ENCODE peak calls at places on chromosomes 1 and 21, in six cellular contexts. U is HCT116, K is psoas muscle, M is ovary, Y is HL-60, N is left lung. T is an unnamed sample.

GRCh38 chr1:198893763-198894444 is 255.1 kb downstream of the PTPRC start:
- DNase-seq in U (no peak), K (no peak), M (no peak), Y (no peak), N (no peak), T (no peak)

GRCh38 chr1:175742790-175743459 is 470 bp downstream of the TNR start:
- DNase-seq in U (no peak), K (no peak), M (no peak), Y (no peak), N (no peak), T (no peak)

GRCh38 chr1:237879195-237879594 is 11.5 kb downstream of the ZP4 start:
- DNase-seq in U (no peak), K (no peak), M (no peak), Y (no peak), N (no peak), T (no peak)

GRCh38 chr1:53575141-53575947 is 116.1 kb downstream of the DMRTB1 start:
- DNase-seq in U (no peak), K (no peak), M (peak), Y (no peak), N (no peak), T (no peak)

GRCh38 chr1:17559618-17560419 is 20.3 kb downstream of the ARHGEF10L start:
- DNase-seq in U (no peak), K (no peak), M (no peak), Y (no peak), N (no peak), T (no peak)

GRCh38 chr1:243595527-243596206 is 254.4 kb downstream of the AKT3 start:
- DNase-seq in U (no peak), K (no peak), M (no peak), Y (no peak), N (no peak), T (no peak)

GRCh38 chr1:202704601-202705000 is 5.7 kb downstream of the SYT2 start:
- DNase-seq in U (no peak), K (no peak), M (peak), Y (no peak), N (no peak), T (no peak)

GRCh38 chr1:7098641-7099040 is 313.4 kb downstream of the CAMTA1 start:
- DNase-seq in U (no peak), K (no peak), M (no peak), Y (no peak), N (no peak), T (no peak)

GRCh38 chr1:177915641-177916040 is 54.2 kb downstream of the SEC16B start:
- DNase-seq in U (no peak), K (no peak), M (no peak), Y (no peak), N (no peak), T (no peak)

GRCh38 chr1:156119503-156120209 is 5.1 kb downstream of the LMNA start:
- DNase-seq in U (no peak), K (peak), M (no peak), Y (peak), N (no peak), T (no peak)

GRCh38 chr21:44869860-44870747 is 3.4 kb downstream of the PTTG1IP start:
- DNase-seq in U (peak), K (peak), M (peak), Y (no peak), N (no peak), T (peak)

GRCh38 chr1:175508320-175509110 is 234.9 kb downstream of the TNR start:
- DNase-seq in U (no peak), K (no peak), M (no peak), Y (no peak), N (no peak), T (no peak)

GRCh38 chr1:48710915-48711314 is 65.8 kb downstream of the BEND5 start:
- DNase-seq in U (no peak), K (no peak), M (no peak), Y (no peak), N (no peak), T (no peak)

GRCh38 chr1:201562257-201562656 is 23.3 kb downstream of the NAV1 start:
- DNase-seq in U (no peak), K (peak), M (no peak), Y (no peak), N (no peak), T (no peak)

GRCh38 chr21:28215214-28215954 is 777.3 kb downstream of the LTN1 start:
- DNase-seq in U (no peak), K (no peak), M (no peak), Y (no peak), N (no peak), T (no peak)

GRCh38 chr1:39331647-39332046 is 127.2 kb downstream of the MACF1 start:
- DNase-seq in U (no peak), K (no peak), M (no peak), Y (no peak), N (no peak), T (no peak)

GRCh38 chr1:11654571-11655262 is at the start of gene FBXO44:
- DNase-seq in U (no peak), K (peak), M (peak), Y (no peak), N (peak), T (no peak)

GRCh38 chr1:182050481-182051438 is 10.8 kb downstream of the ZNF648 start:
- DNase-seq in U (no peak), K (no peak), M (no peak), Y (peak), N (no peak), T (no peak)

GRCh38 chr1:82894635-82895034 is 1093.9 kb downstream of the ADGRL2 start:
- DNase-seq in U (no peak), K (no peak), M (no peak), Y (no peak), N (no peak), T (no peak)

GRCh38 chr1:43338001-43338400 is 383 bp downstream of the MPL start:
- DNase-seq in U (no peak), K (no peak), M (no peak), Y (no peak), N (no peak), T (no peak)

GRCh38 chr1:114040273-114041043 is 61.2 kb downstream of the OLFML3 start:
- DNase-seq in U (no peak), K (no peak), M (no peak), Y (peak), N (no peak), T (no peak)

GRCh38 chr1:220879090-220879508 is at the start of gene HLX:
- DNase-seq in U (peak), K (peak), M (peak), Y (peak), N (peak), T (no peak)

GRCh38 chr1:6245869-6246496 is 2.0 kb downstream of the HES3 start:
- DNase-seq in U (no peak), K (no peak), M (peak), Y (no peak), N (no peak), T (no peak)

GRCh38 chr1:116147972-116148371 is 36.8 kb downstream of the MAB21L3 start:
- DNase-seq in U (no peak), K (no peak), M (no peak), Y (no peak), N (no peak), T (no peak)

GRCh38 chr1:44072204-44072603 is 40.9 kb upstream of the SLC6A9 start:
- DNase-seq in U (peak), K (no peak), M (no peak), Y (no peak), N (no peak), T (peak)

GRCh38 chr1:223394706-223395105 is 1.5 kb downstream of the CCDC185 start:
- DNase-seq in U (no peak), K (no peak), M (no peak), Y (no peak), N (peak), T (no peak)

GRCh38 chr1:208081972-208082371 is 162.2 kb downstream of the PLXNA2 start:
- DNase-seq in U (no peak), K (no peak), M (peak), Y (no peak), N (no peak), T (no peak)

GRCh38 chr1:20029178-20029912 is 40.6 kb upstream of the PLA2G5 start:
- DNase-seq in U (no peak), K (no peak), M (peak), Y (no peak), N (no peak), T (no peak)

GRCh38 chr1:169102567-169102966 is 3.9 kb upstream of the ATP1B1 start:
- DNase-seq in U (no peak), K (no peak), M (no peak), Y (no peak), N (peak), T (peak)

GRCh38 chr21:19031956-19032355 is 628.4 kb upstream of the TMPRSS15 start:
- DNase-seq in U (no peak), K (no peak), M (no peak), Y (no peak), N (no peak), T (no peak)

GRCh38 chr1:33562563-33562962 is 90.1 kb downstream of the ZSCAN20 start:
- DNase-seq in U (no peak), K (no peak), M (no peak), Y (no peak), N (no peak), T (no peak)

GRCh38 chr1:43522776-43523480 is 7.8 kb upstream of the PTPRF start:
- DNase-seq in U (peak), K (no peak), M (no peak), Y (no peak), N (peak), T (no peak)

GRCh38 chr1:168373869-168374268 is 93.2 kb downstream of the TBX19 start:
- DNase-seq in U (no peak), K (no peak), M (peak), Y (no peak), N (no peak), T (no peak)

GRCh38 chr1:116020668-116021272 is 44.5 kb downstream of the SLC22A15 start:
- DNase-seq in U (peak), K (peak), M (no peak), Y (peak), N (no peak), T (peak)

GRCh38 chr1:214281902-214282695 is 1.1 kb downstream of the SMYD2 start:
- DNase-seq in U (peak), K (peak), M (peak), Y (peak), N (no peak), T (no peak)

GRCh38 chr1:214280386-214281029 is 451 bp upstream of the SMYD2 start:
- DNase-seq in U (no peak), K (peak), M (peak), Y (peak), N (peak), T (no peak)

GRCh38 chr1:214281030-214281901 is at the start of gene SMYD2:
- DNase-seq in U (peak), K (peak), M (peak), Y (peak), N (peak), T (no peak)

GRCh38 chr1:214285622-214286440 is 4.9 kb downstream of the SMYD2 start:
- DNase-seq in U (no peak), K (no peak), M (no peak), Y (no peak), N (no peak), T (no peak)

DNA sequence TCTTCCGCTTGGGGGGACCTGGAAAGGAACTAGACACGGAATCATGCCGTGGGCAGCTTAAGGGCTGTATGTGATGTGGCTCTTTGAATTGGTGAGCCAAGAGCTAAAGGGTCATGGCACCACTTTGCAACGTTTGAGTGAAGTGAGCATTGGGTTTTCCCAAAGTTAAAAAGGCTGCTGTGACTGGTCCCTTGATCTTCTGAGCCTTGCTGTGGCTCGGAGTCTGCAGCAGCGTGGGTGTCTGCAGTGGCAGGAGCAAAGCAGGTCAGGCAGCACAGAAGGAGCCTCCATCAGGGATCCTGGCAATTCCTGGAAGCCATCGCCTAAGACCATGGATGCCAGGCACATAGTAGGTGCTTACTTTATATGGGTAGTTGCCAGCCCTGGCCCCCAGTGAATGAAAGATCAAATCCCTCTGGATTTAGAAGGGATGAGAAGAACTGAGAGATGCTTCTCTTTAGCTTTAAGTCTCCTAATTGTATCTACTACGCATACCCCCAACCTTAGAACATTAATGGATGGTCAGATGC is 1.8 kb downstream of the SMYD2 start:
- DNase-seq in U (no peak), K (no peak), M (no peak), Y (no peak), N (no peak), T (no peak)
- H3K4me3 ChIP-seq in U (peak), K (peak), M (no peak), Y (no peak), N (no peak), T (no peak)

GRCh38 chr1:154663656-154664055 is 55.7 kb upstream of the ADAR start:
- DNase-seq in U (no peak), K (no peak), M (no peak), Y (no peak), N (no peak), T (no peak)
- TF ChIP-seq CTCF in U (no peak), K (no peak), M (no peak), Y (no peak), N (no peak), T (no peak)

DNA sequence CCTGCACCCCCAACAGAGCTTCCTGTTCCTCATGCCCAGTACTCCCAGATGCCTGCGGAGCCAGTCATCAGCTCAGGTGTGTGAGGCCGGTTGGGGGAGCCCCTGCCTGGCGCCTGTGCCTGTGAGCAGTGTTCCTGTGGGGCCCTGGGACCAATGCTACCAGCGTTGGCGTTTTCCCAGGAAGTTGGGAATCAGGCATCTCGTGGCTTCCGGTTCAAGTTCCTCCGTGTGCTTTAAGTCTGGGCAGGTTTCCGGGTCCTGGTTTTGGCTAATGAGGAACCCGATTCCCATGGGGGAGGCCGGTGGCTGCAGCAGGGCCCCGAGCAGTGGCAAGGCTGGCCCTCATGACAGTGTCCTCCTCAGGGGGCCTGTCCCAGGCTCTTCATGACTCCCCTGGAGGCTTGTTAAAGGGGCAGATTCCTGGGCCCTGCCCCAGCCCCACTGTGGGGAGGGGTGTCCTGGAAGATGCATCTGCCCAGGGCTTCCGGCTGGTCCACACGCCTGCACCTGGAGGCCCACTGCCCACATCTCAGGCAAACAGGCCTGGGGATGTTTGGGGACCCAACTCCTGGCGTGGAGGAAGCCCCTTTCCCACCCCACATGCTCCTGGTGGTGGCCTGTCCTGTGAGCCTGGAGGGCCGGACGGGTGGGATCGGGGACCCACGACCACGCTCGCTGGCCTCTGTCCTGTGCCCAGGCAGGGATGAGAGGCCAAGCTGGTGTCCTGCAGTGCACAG is 26.2 kb downstream of the TP73 start:
- DNase-seq in U (no peak), K (peak), M (no peak), Y (peak), N (peak), T (no peak)
- H3K4me3 ChIP-seq in U (no peak), K (no peak), M (no peak), Y (no peak), N (no peak), T (no peak)

GRCh38 chr1:235873045-235873444 is 6.3 kb upstream of the LYST start:
- DNase-seq in U (no peak), K (no peak), M (no peak), Y (no peak), N (no peak), T (no peak)
- TF ChIP-seq CTCF in U (no peak), K (no peak), M (no peak), Y (no peak), N (no peak), T (no peak)

T was measured in retinal pigment epithelial cell.